ENCODE peak calls at places on chromosomes 12 and 14, in seven cellular contexts. One of them, this sample, is unnamed.

GRCh38 chr12:52867636-52868035 is 18.8 kb upstream of the KRT78 start:
- DNase-seq in upper lobe of right lung: peak; percentile 89
- DNase-seq in RWPE1: peak; percentile 86
- DNase-seq in PC-3: no peak
- DNase-seq in right lobe of liver: no peak
- DNase-seq in lower lobe of right lung: peak; percentile 86
- DNase-seq in A549: peak; percentile 76
- DNase-seq in this sample: peak; percentile 68

GRCh38 chr14:34098045-34098984 is 147.4 kb upstream of the EGLN3 start:
- DNase-seq in upper lobe of right lung: no peak
- DNase-seq in RWPE1: peak; percentile 48
- DNase-seq in PC-3: peak; percentile 79
- DNase-seq in right lobe of liver: no peak
- DNase-seq in lower lobe of right lung: no peak
- DNase-seq in A549: peak; percentile 49
- DNase-seq in this sample: no peak

GRCh38 chr14:68781161-68782021 is 11.5 kb downstream of the ZFP36L1 start:
- DNase-seq in upper lobe of right lung: no peak
- DNase-seq in RWPE1: no peak
- DNase-seq in PC-3: no peak
- DNase-seq in right lobe of liver: no peak
- DNase-seq in lower lobe of right lung: no peak
- DNase-seq in A549: no peak
- DNase-seq in this sample: peak; percentile 21

GRCh38 chr12:107014050-107014449 is 27.1 kb upstream of the MTERF2 start:
- DNase-seq in upper lobe of right lung: no peak
- DNase-seq in RWPE1: peak; percentile 80
- DNase-seq in PC-3: peak; percentile 92
- DNase-seq in right lobe of liver: no peak
- DNase-seq in lower lobe of right lung: no peak
- DNase-seq in A549: peak; percentile 61
- DNase-seq in this sample: peak; percentile 40

GRCh38 chr12:117686911-117687377 is 281.8 kb downstream of the KSR2 start:
- DNase-seq in upper lobe of right lung: no peak
- DNase-seq in RWPE1: peak; percentile 56
- DNase-seq in PC-3: peak; percentile 92
- DNase-seq in right lobe of liver: no peak
- DNase-seq in lower lobe of right lung: no peak
- DNase-seq in A549: peak; percentile 90
- DNase-seq in this sample: peak; percentile 75

GRCh38 chr12:32155911-32156585 is 49.4 kb downstream of the BICD1 start:
- DNase-seq in upper lobe of right lung: no peak
- DNase-seq in RWPE1: no peak
- DNase-seq in PC-3: no peak
- DNase-seq in right lobe of liver: no peak
- DNase-seq in lower lobe of right lung: no peak
- DNase-seq in A549: no peak
- DNase-seq in this sample: no peak

GRCh38 chr14:22472935-22473854 is 115.8 kb downstream of the DAD1 start:
- DNase-seq in upper lobe of right lung: no peak
- DNase-seq in RWPE1: peak; percentile 54
- DNase-seq in PC-3: peak; percentile 72
- DNase-seq in right lobe of liver: no peak
- DNase-seq in lower lobe of right lung: no peak
- DNase-seq in A549: peak; percentile 56
- DNase-seq in this sample: peak; percentile 44

GRCh38 chr14:94770815-94771190 is 890 bp upstream of the GSC start:
- DNase-seq in upper lobe of right lung: no peak
- DNase-seq in RWPE1: no peak
- DNase-seq in PC-3: no peak
- DNase-seq in right lobe of liver: no peak
- DNase-seq in lower lobe of right lung: no peak
- DNase-seq in A549: no peak
- DNase-seq in this sample: no peak

GRCh38 chr14:92651106-92651792 is 97.2 kb downstream of the LGMN start:
- DNase-seq in upper lobe of right lung: peak; percentile 86
- DNase-seq in RWPE1: no peak
- DNase-seq in PC-3: no peak
- DNase-seq in right lobe of liver: no peak
- DNase-seq in lower lobe of right lung: peak; percentile 86
- DNase-seq in A549: no peak
- DNase-seq in this sample: peak; percentile 81

GRCh38 chr12:108419949-108420348 is 80.8 kb upstream of the CMKLR1 start:
- DNase-seq in upper lobe of right lung: no peak
- DNase-seq in RWPE1: no peak
- DNase-seq in PC-3: no peak
- DNase-seq in right lobe of liver: no peak
- DNase-seq in lower lobe of right lung: no peak
- DNase-seq in A549: no peak
- DNase-seq in this sample: no peak

GRCh38 chr12:80830533-80831088 is 107.1 kb downstream of the LIN7A start:
- DNase-seq in upper lobe of right lung: no peak
- DNase-seq in RWPE1: no peak
- DNase-seq in PC-3: no peak
- DNase-seq in right lobe of liver: no peak
- DNase-seq in lower lobe of right lung: no peak
- DNase-seq in A549: no peak
- DNase-seq in this sample: no peak

GRCh38 chr14:25055998-25056687 is 6.2 kb upstream of the STXBP6 start:
- DNase-seq in upper lobe of right lung: no peak
- DNase-seq in RWPE1: no peak
- DNase-seq in PC-3: no peak
- DNase-seq in right lobe of liver: no peak
- DNase-seq in lower lobe of right lung: no peak
- DNase-seq in A549: no peak
- DNase-seq in this sample: no peak

GRCh38 chr14:90903101-90903500 is 86.9 kb upstream of the TTC7B start:
- DNase-seq in upper lobe of right lung: no peak
- DNase-seq in RWPE1: peak; percentile 74
- DNase-seq in PC-3: peak; percentile 75
- DNase-seq in right lobe of liver: no peak
- DNase-seq in lower lobe of right lung: no peak
- DNase-seq in A549: peak; percentile 63
- DNase-seq in this sample: no peak

GRCh38 chr12:53714004-53714403 is 13.2 kb downstream of the CALCOCO1 start:
- DNase-seq in upper lobe of right lung: no peak
- DNase-seq in RWPE1: no peak
- DNase-seq in PC-3: no peak
- DNase-seq in right lobe of liver: no peak
- DNase-seq in lower lobe of right lung: no peak
- DNase-seq in A549: no peak
- DNase-seq in this sample: no peak

GRCh38 chr14:81727243-81727642 is 193.6 kb upstream of the SEL1L start:
- DNase-seq in upper lobe of right lung: no peak
- DNase-seq in RWPE1: no peak
- DNase-seq in PC-3: peak; percentile 11
- DNase-seq in right lobe of liver: no peak
- DNase-seq in lower lobe of right lung: no peak
- DNase-seq in A549: no peak
- DNase-seq in this sample: no peak

GRCh38 chr14:63896278-63896720 is 43.5 kb downstream of the SYNE2 start:
- DNase-seq in upper lobe of right lung: no peak
- DNase-seq in RWPE1: peak; percentile 36
- DNase-seq in PC-3: peak; percentile 73
- DNase-seq in right lobe of liver: no peak
- DNase-seq in lower lobe of right lung: no peak
- DNase-seq in A549: peak; percentile 55
- DNase-seq in this sample: peak; percentile 48

GRCh38 chr12:105292705-105293104 is 37.8 kb upstream of the C12orf75 start:
- DNase-seq in upper lobe of right lung: no peak
- DNase-seq in RWPE1: no peak
- DNase-seq in PC-3: peak; percentile 51
- DNase-seq in right lobe of liver: no peak
- DNase-seq in lower lobe of right lung: no peak
- DNase-seq in A549: peak; percentile 64
- DNase-seq in this sample: no peak

GRCh38 chr12:4648099-4648498 is 752 bp downstream of the AKAP3 start:
- DNase-seq in upper lobe of right lung: no peak
- DNase-seq in RWPE1: no peak
- DNase-seq in PC-3: no peak
- DNase-seq in right lobe of liver: no peak
- DNase-seq in lower lobe of right lung: no peak
- DNase-seq in A549: no peak
- DNase-seq in this sample: no peak

GRCh38 chr12:111160350-111161142 is 208.3 kb downstream of the PHETA1 start:
- DNase-seq in upper lobe of right lung: no peak
- DNase-seq in RWPE1: no peak
- DNase-seq in PC-3: no peak
- DNase-seq in right lobe of liver: no peak
- DNase-seq in lower lobe of right lung: no peak
- DNase-seq in A549: no peak
- DNase-seq in this sample: no peak

GRCh38 chr14:44149597-44149996 is 357.5 kb downstream of the FSCB start:
- DNase-seq in upper lobe of right lung: no peak
- DNase-seq in RWPE1: peak; percentile 6
- DNase-seq in PC-3: peak; percentile 66
- DNase-seq in right lobe of liver: no peak
- DNase-seq in lower lobe of right lung: no peak
- DNase-seq in A549: peak; percentile 52
- DNase-seq in this sample: no peak

GRCh38 chr14:67952786-67953185 is 133.2 kb downstream of the RAD51B start:
- DNase-seq in upper lobe of right lung: no peak
- DNase-seq in RWPE1: no peak
- DNase-seq in PC-3: no peak
- DNase-seq in right lobe of liver: no peak
- DNase-seq in lower lobe of right lung: no peak
- DNase-seq in A549: no peak
- DNase-seq in this sample: no peak

DNA sequence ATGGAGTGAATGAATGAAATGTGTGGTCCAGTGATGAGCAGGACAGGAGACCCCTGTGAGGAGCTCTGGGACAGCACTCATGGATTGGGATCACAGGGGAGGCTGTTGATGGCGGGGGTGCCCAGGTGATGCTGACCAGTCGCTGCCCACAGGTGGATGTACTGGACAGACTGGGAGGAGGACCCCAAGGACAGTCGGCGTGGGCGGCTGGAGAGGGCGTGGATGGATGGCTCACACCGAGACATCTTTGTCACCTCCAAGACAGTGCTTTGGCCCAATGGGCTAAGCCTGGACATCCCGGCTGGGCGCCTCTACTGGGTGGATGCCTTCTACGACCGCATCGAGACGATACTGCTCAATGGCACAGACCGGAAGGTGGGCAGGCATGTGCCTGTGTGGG is 13.3 kb upstream of the LRP1-AS start:
- DNase-seq in upper lobe of right lung: no peak
- DNase-seq in RWPE1: no peak
- DNase-seq in PC-3: no peak
- DNase-seq in right lobe of liver: no peak
- DNase-seq in lower lobe of right lung: no peak
- DNase-seq in A549: no peak
- DNase-seq in this sample: no peak
- H3K27ac ChIP-seq in upper lobe of right lung: no peak overlapping the region
- H3K27ac ChIP-seq in RWPE1: peak overlapping the region; percentile 3
- H3K27ac ChIP-seq in PC-3: no peak overlapping the region
- H3K27ac ChIP-seq in right lobe of liver: no peak overlapping the region
- H3K27ac ChIP-seq in lower lobe of right lung: no peak overlapping the region
- H3K27ac ChIP-seq in A549: no peak overlapping the region
- H3K27ac ChIP-seq in this sample: no peak overlapping the region

DNA sequence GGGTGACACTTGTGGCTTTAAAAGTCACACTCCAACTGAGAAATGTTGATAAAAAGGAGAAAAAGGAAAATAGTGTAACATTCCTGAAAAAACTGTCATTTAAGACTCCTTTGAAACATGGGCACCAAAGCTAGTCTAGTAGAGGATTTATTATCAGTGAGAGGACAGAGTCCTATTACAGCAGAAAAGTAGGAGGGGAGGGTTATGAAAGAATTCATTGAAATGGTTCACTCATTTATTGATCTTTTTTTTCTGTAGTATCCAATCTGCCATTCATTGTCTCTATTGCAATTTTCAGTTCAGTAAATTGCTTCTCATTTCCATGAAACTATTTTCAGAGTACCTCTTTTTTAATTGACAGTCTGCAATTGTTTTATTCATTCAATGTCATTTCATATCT is 25.4 kb downstream of the PPM1A start:
- DNase-seq in upper lobe of right lung: no peak
- DNase-seq in RWPE1: no peak
- DNase-seq in PC-3: no peak
- DNase-seq in right lobe of liver: no peak
- DNase-seq in lower lobe of right lung: no peak
- DNase-seq in A549: no peak
- DNase-seq in this sample: no peak
- H3K27ac ChIP-seq in upper lobe of right lung: no peak overlapping the region
- H3K27ac ChIP-seq in RWPE1: no peak overlapping the region
- H3K27ac ChIP-seq in PC-3: no peak overlapping the region
- H3K27ac ChIP-seq in right lobe of liver: no peak overlapping the region
- H3K27ac ChIP-seq in lower lobe of right lung: no peak overlapping the region
- H3K27ac ChIP-seq in A549: no peak overlapping the region
- H3K27ac ChIP-seq in this sample: no peak overlapping the region

GRCh38 chr12:3263939-3264699 is 186.9 kb downstream of the TSPAN9 start:
- DNase-seq in upper lobe of right lung: no peak
- DNase-seq in RWPE1: no peak
- DNase-seq in PC-3: no peak
- DNase-seq in right lobe of liver: no peak
- DNase-seq in lower lobe of right lung: no peak
- DNase-seq in A549: no peak
- DNase-seq in this sample: peak; percentile 78

GRCh38 chr12:3267690-3268089 is 190.5 kb downstream of the TSPAN9 start:
- DNase-seq in upper lobe of right lung: no peak
- DNase-seq in RWPE1: no peak
- DNase-seq in PC-3: no peak
- DNase-seq in right lobe of liver: no peak
- DNase-seq in lower lobe of right lung: no peak
- DNase-seq in A549: no peak
- DNase-seq in this sample: no peak

GRCh38 chr12:3265406-3265805 is 188.2 kb downstream of the TSPAN9 start:
- DNase-seq in upper lobe of right lung: no peak
- DNase-seq in RWPE1: no peak
- DNase-seq in PC-3: no peak
- DNase-seq in right lobe of liver: no peak
- DNase-seq in lower lobe of right lung: no peak
- DNase-seq in A549: no peak
- DNase-seq in this sample: no peak

GRCh38 chr12:3269594-3269993 is 192.4 kb downstream of the TSPAN9 start:
- DNase-seq in upper lobe of right lung: no peak
- DNase-seq in RWPE1: no peak
- DNase-seq in PC-3: no peak
- DNase-seq in right lobe of liver: no peak
- DNase-seq in lower lobe of right lung: no peak
- DNase-seq in A549: no peak
- DNase-seq in this sample: no peak

GRCh38 chr12:3266638-3267037 is 189.5 kb downstream of the TSPAN9 start:
- DNase-seq in upper lobe of right lung: no peak
- DNase-seq in RWPE1: no peak
- DNase-seq in PC-3: no peak
- DNase-seq in right lobe of liver: no peak
- DNase-seq in lower lobe of right lung: no peak
- DNase-seq in A549: no peak
- DNase-seq in this sample: no peak
- H3K27ac ChIP-seq in upper lobe of right lung: no peak overlapping the region
- H3K27ac ChIP-seq in RWPE1: no peak overlapping the region
- H3K27ac ChIP-seq in PC-3: no peak overlapping the region
- H3K27ac ChIP-seq in right lobe of liver: no peak overlapping the region
- H3K27ac ChIP-seq in lower lobe of right lung: no peak overlapping the region
- H3K27ac ChIP-seq in A549: no peak overlapping the region
- H3K27ac ChIP-seq in this sample: no peak overlapping the region

DNA sequence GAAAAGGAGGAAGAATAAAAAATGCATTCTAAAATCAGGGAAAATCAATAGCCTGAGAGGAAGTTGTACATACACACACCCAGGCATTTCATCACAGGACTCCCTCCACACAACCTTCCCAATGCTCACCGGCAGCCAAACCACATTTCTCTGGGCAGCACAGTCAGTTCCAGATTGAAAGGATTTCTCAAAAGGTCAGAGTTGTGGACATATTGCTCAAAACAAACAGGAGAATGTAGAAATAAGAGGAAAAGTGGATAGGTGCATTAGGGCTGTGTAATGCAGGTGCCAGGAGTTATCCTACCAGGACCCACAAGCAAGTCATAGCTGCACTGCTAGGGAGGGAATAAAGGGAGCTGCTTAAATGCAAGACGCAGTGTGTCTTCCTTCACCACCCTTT is 62.9 kb downstream of the GCH1 start:
- DNase-seq in upper lobe of right lung: no peak
- DNase-seq in RWPE1: no peak
- DNase-seq in PC-3: peak; percentile 40
- DNase-seq in right lobe of liver: peak; percentile 76
- DNase-seq in lower lobe of right lung: no peak
- DNase-seq in A549: peak; percentile 19
- DNase-seq in this sample: peak; percentile 72
- H3K27ac ChIP-seq in upper lobe of right lung: no peak overlapping the region
- H3K27ac ChIP-seq in RWPE1: no peak overlapping the region
- H3K27ac ChIP-seq in PC-3: no peak overlapping the region
- H3K27ac ChIP-seq in right lobe of liver: peak overlapping the region; percentile 96
- H3K27ac ChIP-seq in lower lobe of right lung: no peak overlapping the region
- H3K27ac ChIP-seq in A549: no peak overlapping the region
- H3K27ac ChIP-seq in this sample: peak overlapping the region; percentile 35